ENCODE peak calls at places on chromosomes 6 and 20, in eight cellular contexts. L is neuronal stem cell, K is H1, X is IMR-90, I is GM23338, C is mammary epithelial cell, B is GM23248, R is fibroblast of lung. E is an unnamed sample.
A peak's percentile ranks its signal among the peaks of the same experiment; 100 is the strongest.

GRCh38 chr20:31910071-31910803 is 39.8 kb downstream of the TTLL9 start:
- DNase-seq in L (no peak), K (no peak), X (no peak), I (no peak), C (no peak), B (no peak), R (no peak), E (no peak)

GRCh38 chr6:165728196-165728595 is 65.2 kb upstream of the PDE10A start:
- DNase-seq in L (no peak), K (no peak), X (no peak), I (no peak), C (no peak), B (no peak), R (no peak), E (no peak)

GRCh38 chr6:163648868-163649267 is 234.3 kb downstream of the QKI start:
- DNase-seq in L (no peak), K (no peak), X (no peak), I (no peak), C (no peak), B (no peak), R (no peak), E (no peak)

GRCh38 chr20:41300383-41300782 is 17.1 kb downstream of the ZHX3 start:
- DNase-seq in L (no peak), K (no peak), X (no peak), I (no peak), C (no peak), B (no peak), R (no peak), E (no peak)

GRCh38 chr6:148855744-148856143 is 108.9 kb downstream of the UST start:
- DNase-seq in L (no peak), K (no peak), X (no peak), I (no peak), C (no peak), B (no peak), R (no peak), E (no peak)

GRCh38 chr6:43992783-43993505 is 134.3 kb downstream of the MRPL14 start:
- DNase-seq in L (no peak), K (no peak), X (no peak), I (no peak), C (no peak), B (no peak), R (no peak), E (no peak)

GRCh38 chr6:134422426-134423231 is 104.7 kb upstream of the SGK1 start:
- DNase-seq in L (no peak), K (no peak), X (peak; percentile 100), I (no peak), C (peak; percentile 98), B (peak; percentile 97), R (peak; percentile 100), E (peak; percentile 78)

GRCh38 chr20:33689973-33690372 is 3.8 kb upstream of the E2F1 start:
- DNase-seq in L (no peak), K (no peak), X (peak; percentile 66), I (no peak), C (no peak), B (peak; percentile 44), R (peak; percentile 67), E (no peak)

GRCh38 chr6:142897659-142898058 is 47.3 kb downstream of the HIVEP2 start:
- DNase-seq in L (no peak), K (no peak), X (peak; percentile 69), I (no peak), C (no peak), B (no peak), R (no peak), E (no peak)

GRCh38 chr6:135675026-135675425 is 176.5 kb upstream of the PDE7B start:
- DNase-seq in L (no peak), K (no peak), X (peak; percentile 54), I (no peak), C (no peak), B (no peak), R (peak; percentile 10), E (no peak)

GRCh38 chr6:134132494-134133141 is 80.2 kb upstream of the SLC2A12 start:
- DNase-seq in L (no peak), K (no peak), X (peak; percentile 15), I (no peak), C (no peak), B (no peak), R (peak; percentile 81), E (no peak)

GRCh38 chr20:52624270-52624669 is 347.9 kb upstream of the TSHZ2 start:
- DNase-seq in L (peak; percentile 41), K (no peak), X (no peak), I (no peak), C (no peak), B (no peak), R (no peak), E (no peak)

GRCh38 chr6:127182501-127182900 is 64.0 kb downstream of the RSPO3 start:
- DNase-seq in L (no peak), K (no peak), X (no peak), I (no peak), C (no peak), B (peak; percentile 73), R (peak; percentile 74), E (no peak)

GRCh38 chr6:167930300-167930699 is 67.2 kb upstream of the KIF25 start:
- DNase-seq in L (no peak), K (no peak), X (peak; percentile 53), I (no peak), C (no peak), B (peak; percentile 24), R (peak; percentile 87), E (no peak)

DNA sequence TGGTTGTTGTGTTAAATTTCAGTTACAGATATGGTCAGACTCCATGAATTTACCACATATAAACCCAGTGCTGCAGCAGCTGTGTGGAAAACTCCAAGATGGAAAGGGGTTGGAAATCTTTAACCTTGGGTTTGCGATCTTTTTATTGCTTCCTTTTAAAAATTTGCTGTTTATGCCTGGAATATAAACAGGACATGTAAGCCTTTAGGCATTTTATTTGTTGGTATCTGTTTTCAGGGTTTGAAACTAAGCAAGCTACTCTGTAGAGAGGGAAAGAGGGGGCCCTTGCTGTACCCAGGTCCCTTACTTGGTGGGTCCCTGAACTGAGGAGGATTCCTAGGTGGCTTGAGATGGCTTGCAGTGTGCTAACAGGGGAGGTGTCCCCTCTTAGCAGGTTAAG is 800 bp downstream of the PKIG start:
- DNase-seq in L (no peak), K (no peak), X (peak; percentile 37), I (no peak), C (no peak), B (peak; percentile 33), R (no peak), E (no peak)
- H2AFZ ChIP-seq in L (no peak overlapping the region), K (no peak overlapping the region), X (no peak overlapping the region), I (no peak overlapping the region), C (no peak overlapping the region), B (peak overlapping the region; percentile 69), R (no peak overlapping the region), E (no peak overlapping the region)

DNA sequence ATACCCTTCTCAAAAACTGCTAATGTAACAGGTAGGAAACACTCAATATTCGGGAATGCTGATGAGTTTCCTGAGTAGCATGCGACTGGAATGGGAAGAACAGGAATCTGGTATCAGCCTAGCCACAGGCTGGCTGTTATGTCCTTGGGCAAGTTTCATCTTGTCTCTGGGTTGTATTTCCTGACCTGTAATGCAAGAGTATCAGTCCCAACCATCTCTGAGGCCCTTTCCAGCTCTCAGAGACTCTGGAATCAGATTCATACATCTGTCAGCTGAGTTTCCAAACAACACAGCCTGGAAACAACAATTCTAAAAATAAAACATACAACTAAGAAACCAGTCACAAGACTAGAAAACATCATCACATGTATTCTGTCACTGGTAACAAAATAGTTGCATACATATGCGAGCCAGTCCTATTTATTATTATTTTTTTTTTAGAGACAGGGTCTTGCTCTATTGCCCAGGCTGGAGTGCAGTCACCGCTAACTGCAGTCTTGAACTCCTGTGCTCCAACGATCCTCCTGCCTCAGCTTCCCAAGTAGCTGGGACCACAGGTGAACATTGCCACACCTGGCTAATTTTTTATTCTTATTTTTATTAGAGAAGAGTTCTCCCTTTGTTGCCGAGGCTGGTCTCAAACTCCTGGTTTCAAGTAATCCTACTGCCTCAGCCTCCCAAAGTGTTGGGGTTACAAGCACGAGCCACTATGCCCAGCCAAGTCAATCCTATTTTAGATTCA is 16.7 kb upstream of the TFAP2A start:
- DNase-seq in L (no peak), K (no peak), X (no peak), I (no peak), C (peak; percentile 97), B (no peak), R (no peak), E (no peak)
- H2AFZ ChIP-seq in L (no peak overlapping the region), K (no peak overlapping the region), X (no peak overlapping the region), I (no peak overlapping the region), C (no peak overlapping the region), B (peak overlapping the region; percentile 26), R (no peak overlapping the region), E (no peak overlapping the region)

DNA sequence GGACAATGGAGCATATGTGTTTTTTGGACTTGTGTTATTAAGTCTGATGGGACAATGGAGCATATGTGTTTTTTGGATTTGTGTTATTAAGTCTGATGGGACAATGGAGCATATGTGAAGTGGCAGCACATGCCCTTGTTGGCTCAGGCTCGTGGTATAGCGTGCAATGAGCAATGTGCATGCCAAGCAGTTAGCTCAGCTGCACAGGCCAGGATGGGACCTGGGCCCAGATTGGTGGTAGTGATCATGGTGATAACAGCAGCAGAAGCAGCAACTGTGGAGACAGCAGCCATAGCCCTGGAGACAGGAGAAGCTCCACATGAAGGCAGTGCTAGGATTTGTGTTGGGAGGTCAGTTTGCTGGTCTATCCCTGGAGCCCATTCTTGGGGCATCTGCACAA is 61.1 kb downstream of the IL20RA start:
- DNase-seq in L (no peak), K (no peak), X (no peak), I (no peak), C (no peak), B (no peak), R (no peak), E (no peak)
- H2AFZ ChIP-seq in L (no peak overlapping the region), K (no peak overlapping the region), X (no peak overlapping the region), I (no peak overlapping the region), C (no peak overlapping the region), B (no peak overlapping the region), R (no peak overlapping the region), E (no peak overlapping the region)

DNA sequence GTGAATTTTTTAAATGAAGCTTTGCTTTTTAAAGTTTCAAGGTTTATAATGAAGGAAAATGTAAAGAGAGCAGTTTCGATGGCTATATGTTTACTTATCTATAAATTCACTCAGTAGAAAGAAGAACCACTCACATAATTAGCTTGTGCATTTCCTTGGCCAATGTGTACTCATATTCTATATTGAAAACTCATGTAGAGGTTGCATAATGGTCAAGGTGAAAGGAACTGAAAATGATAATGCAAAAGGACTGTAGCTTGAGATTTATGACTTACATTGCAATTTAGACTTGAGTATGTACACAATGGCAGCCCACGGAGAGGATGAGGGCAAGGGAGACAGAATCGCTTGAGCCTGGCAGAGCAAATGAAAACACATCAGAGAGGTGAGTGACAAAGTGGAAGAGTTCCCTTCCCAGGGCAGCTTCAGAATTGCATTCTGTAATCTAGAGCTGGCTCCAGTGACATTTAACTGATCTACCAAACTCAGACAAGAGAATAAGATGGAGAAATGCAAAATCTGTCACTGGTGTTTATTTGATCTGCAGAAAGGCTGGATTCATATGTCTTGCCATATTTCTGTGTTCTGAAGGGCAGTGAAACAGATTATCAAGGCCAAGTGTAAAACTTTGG is 191.8 kb downstream of the TMEM200A start:
- DNase-seq in L (no peak), K (no peak), X (no peak), I (no peak), C (no peak), B (no peak), R (no peak), E (no peak)
- H2AFZ ChIP-seq in L (no peak overlapping the region), K (peak overlapping the region; percentile 7), X (no peak overlapping the region), I (no peak overlapping the region), C (no peak overlapping the region), B (no peak overlapping the region), R (peak overlapping the region; percentile 20), E (no peak overlapping the region)

GRCh38 chr20:59731371-59731770 is 127.0 kb downstream of the PHACTR3 start:
- DNase-seq in L (no peak), K (no peak), X (no peak), I (no peak), C (no peak), B (no peak), R (no peak), E (no peak)
- H2AFZ ChIP-seq in L (no peak overlapping the region), K (no peak overlapping the region), X (no peak overlapping the region), I (no peak overlapping the region), C (no peak overlapping the region), B (no peak overlapping the region), R (no peak overlapping the region), E (no peak overlapping the region)

E was measured in PC-9.